ENCODE peak calls at places on chromosomes 5 and 9, in six cellular contexts. I, V, Z, K, G and R are unnamed samples.

GRCh38 chr5:173925449-173926071 is 37.4 kb downstream of the CPEB4 start:
- DNase-seq in G (no peak), Z (no peak), K (peak), I (peak), V (no peak), R (peak)

GRCh38 chr9:101477736-101478135 is 42.2 kb upstream of the ALDOB start:
- DNase-seq in I (no peak), K (peak), Z (no peak), V (no peak), G (no peak), R (no peak)

GRCh38 chr9:121783523-121784507 is 132.4 kb downstream of the DAB2IP start:
- DNase-seq in G (no peak), Z (no peak), V (no peak), I (peak), K (no peak), R (no peak)

GRCh38 chr5:173602423-173602822 is 14.0 kb downstream of the BOD1 start:
- DNase-seq in K (peak), G (no peak), Z (no peak), V (no peak), I (no peak), R (peak)

GRCh38 chr9:133055788-133056420 is 5.9 kb upstream of the CEL start:
- DNase-seq in K (no peak), G (no peak), V (no peak), Z (no peak), I (no peak), R (no peak)

GRCh38 chr9:28899926-28900325 is 1326.6 kb upstream of the C9orf72 start:
- DNase-seq in V (no peak), Z (no peak), I (no peak), K (no peak), G (no peak), R (no peak)

GRCh38 chr9:137115394-137116026 is 977 bp upstream of the DPP7 start:
- DNase-seq in K (no peak), G (no peak), I (no peak), V (no peak), Z (no peak), R (no peak)

GRCh38 chr9:126151671-126152050 is 175.0 kb upstream of the MVB12B start:
- DNase-seq in G (no peak), V (no peak), I (no peak), K (no peak), Z (no peak), R (no peak)

GRCh38 chr9:112224401-112225289 is 49.5 kb upstream of the SUSD1 start:
- DNase-seq in Z (peak), I (no peak), G (no peak), V (no peak), K (peak), R (no peak)

GRCh38 chr9:130962418-130963316 is 23.6 kb upstream of the FIBCD1 start:
- DNase-seq in I (no peak), K (peak), V (no peak), Z (peak), G (no peak), R (peak)

GRCh38 chr5:21071986-21072385 is 1084.0 kb upstream of the CDH18 start:
- DNase-seq in V (no peak), Z (no peak), I (no peak), G (no peak), K (peak), R (no peak)

GRCh38 chr5:71653119-71653518 is 66.0 kb upstream of the CARTPT start:
- DNase-seq in V (no peak), Z (no peak), I (no peak), G (no peak), K (peak), R (no peak)

GRCh38 chr9:106419737-106420136 is 443.2 kb upstream of the ZNF462 start:
- DNase-seq in Z (no peak), G (no peak), V (no peak), I (no peak), K (peak), R (no peak)

GRCh38 chr5:12865529-12865928 is 961.3 kb upstream of the CTNND2 start:
- DNase-seq in I (no peak), V (no peak), G (no peak), K (peak), Z (no peak), R (no peak)

GRCh38 chr5:364497-364896 is 43.0 kb downstream of the AHRR start:
- DNase-seq in I (no peak), G (no peak), Z (no peak), V (no peak), K (no peak), R (no peak)

GRCh38 chr5:173913686-173914321 is 25.7 kb downstream of the CPEB4 start:
- DNase-seq in I (no peak), G (no peak), Z (no peak), V (no peak), K (no peak), R (no peak)

DNA sequence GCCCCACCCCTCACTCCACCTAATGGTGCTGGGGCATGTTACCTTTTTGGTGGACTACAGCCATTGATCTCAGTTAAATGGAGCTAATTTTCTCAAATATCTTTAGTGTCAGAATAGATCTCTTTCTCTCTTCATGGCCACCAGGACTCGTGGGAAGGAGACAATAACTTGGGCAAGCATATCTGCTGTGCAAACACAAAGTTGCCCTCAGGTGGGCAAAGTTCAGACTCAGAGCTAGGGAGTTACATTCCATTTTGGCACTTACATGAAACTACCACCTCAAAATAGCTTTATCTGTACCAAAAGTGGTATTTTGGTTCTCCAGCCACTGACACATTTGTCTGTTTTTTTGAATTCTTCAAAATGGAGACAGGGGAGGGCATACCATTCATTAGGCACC is 672.0 kb upstream of the KLF4 start:
- DNase-seq in K (no peak), V (no peak), G (no peak), Z (no peak), I (no peak), R (no peak)
- TF ChIP-seq CTCF in K (no peak), V (no peak), G (no peak), Z (no peak), I (no peak), R (no peak)

GRCh38 chr5:95864456-95864855 is 41.9 kb upstream of the GLRX start:
- DNase-seq in V (no peak), I (no peak), K (no peak), G (no peak), Z (no peak), R (no peak)

GRCh38 chr5:95862636-95863382 is 40.3 kb upstream of the GLRX start:
- DNase-seq in G (no peak), Z (no peak), K (no peak), I (no peak), V (no peak), R (peak)

GRCh38 chr5:95861221-95861857 is 38.8 kb upstream of the GLRX start:
- DNase-seq in V (no peak), G (no peak), K (peak), Z (peak), I (no peak), R (peak)

GRCh38 chr5:95863383-95863757 is 40.8 kb upstream of the GLRX start:
- DNase-seq in Z (no peak), G (no peak), V (no peak), K (no peak), I (no peak), R (peak)

DNA sequence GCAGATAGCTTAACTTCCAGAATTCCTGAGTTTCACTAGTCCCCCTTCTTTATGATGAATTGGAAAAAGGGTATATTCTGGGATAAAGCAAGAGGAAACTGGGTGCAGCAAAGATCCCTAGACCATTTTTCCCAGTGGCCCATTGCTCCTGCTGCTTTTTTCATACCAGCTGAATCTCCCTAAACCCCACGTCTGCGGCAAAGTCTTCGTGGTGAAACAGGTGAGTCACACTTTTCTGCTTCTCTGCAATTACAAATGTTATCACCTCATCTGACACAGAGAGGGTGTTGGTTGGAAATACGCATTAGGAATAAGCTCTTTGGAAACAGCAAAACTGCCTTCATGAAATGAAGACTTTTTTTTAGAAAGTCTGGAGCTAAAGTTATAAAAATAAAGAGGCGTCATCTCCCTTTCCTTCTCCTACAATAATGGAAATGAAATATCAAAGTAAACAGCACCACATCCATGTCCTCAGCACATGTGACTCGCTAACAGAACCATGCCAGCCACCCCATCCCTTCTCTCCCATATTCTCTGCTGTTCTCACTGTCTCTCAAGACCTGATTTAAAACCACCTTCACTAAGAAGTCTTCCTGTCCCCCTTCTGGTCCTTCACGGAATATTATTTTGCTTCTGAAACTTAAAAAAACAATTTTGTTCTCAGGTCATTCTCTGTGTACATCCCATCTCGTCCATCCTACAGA is 39.5 kb upstream of the GLRX start:
- DNase-seq in K (peak), G (no peak), I (no peak), V (no peak), Z (no peak), R (no peak)
- TF ChIP-seq CTCF in K (no peak), G (no peak), I (no peak), V (no peak), Z (peak), R (no peak)

GRCh38 chr5:171520300-171521170 is 101.1 kb downstream of the FGF18 start:
- DNase-seq in V (no peak), K (peak), Z (no peak), I (no peak), G (no peak), R (no peak)

GRCh38 chr5:171521679-171522078 is 102.2 kb downstream of the FGF18 start:
- DNase-seq in G (no peak), I (no peak), Z (no peak), K (no peak), V (no peak), R (no peak)

GRCh38 chr5:171523781-171524180 is 104.3 kb downstream of the FGF18 start:
- DNase-seq in G (no peak), V (no peak), Z (no peak), K (no peak), I (no peak), R (no peak)

GRCh38 chr5:171518916-171519315 is 99.5 kb downstream of the FGF18 start:
- DNase-seq in V (no peak), G (no peak), K (no peak), Z (no peak), I (no peak), R (no peak)

GRCh38 chr5:171521219-171521633 is 101.8 kb downstream of the FGF18 start:
- DNase-seq in K (peak), I (no peak), Z (peak), G (no peak), V (no peak), R (no peak)
- TF ChIP-seq CTCF in K (no peak), I (no peak), Z (peak), G (no peak), V (no peak), R (no peak)

GRCh38 chr9:124940521-124940893 is 376 bp downstream of the GOLGA1 start:
- DNase-seq in K (no peak), Z (no peak), V (no peak), I (no peak), G (no peak), R (no peak)

GRCh38 chr9:124939944-124940343 is 939 bp downstream of the GOLGA1 start:
- DNase-seq in G (no peak), Z (no peak), V (no peak), K (no peak), I (no peak), R (no peak)

GRCh38 chr9:124946167-124946566 is 5.3 kb upstream of the GOLGA1 start:
- DNase-seq in G (no peak), K (no peak), I (no peak), Z (no peak), V (no peak), R (no peak)

GRCh38 chr9:124941689-124942561 is 1.0 kb upstream of the GOLGA1 start:
- DNase-seq in K (peak), Z (no peak), I (peak), G (no peak), V (no peak), R (peak)

GRCh38 chr9:124940894-124941688 is at the start of gene GOLGA1:
- DNase-seq in G (peak), K (peak), V (peak), I (peak), Z (peak), R (peak)
- TF ChIP-seq CTCF in G (no peak), K (no peak), V (no peak), I (no peak), Z (no peak), R (no peak)

DNA sequence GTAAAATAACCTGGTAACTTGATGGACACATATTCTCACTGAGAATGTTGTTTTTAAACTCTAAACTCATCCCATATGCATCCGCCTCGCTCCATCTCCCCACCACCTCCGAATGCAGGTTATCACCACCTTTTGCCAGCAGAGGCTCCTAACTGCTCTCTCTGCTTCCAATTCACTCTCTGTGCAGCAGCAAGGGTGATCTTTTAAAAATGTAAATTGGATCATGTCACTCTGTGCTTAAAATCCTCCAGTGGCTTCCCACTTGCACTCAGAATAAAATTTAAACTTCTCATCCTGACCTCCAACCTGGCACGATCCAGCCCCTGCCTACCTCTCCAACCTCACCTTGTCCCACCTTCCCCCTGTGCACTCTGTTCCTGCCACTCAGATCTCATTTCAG is 317.2 kb downstream of the ZSWIM6 start:
- DNase-seq in G (no peak), V (no peak), K (no peak), Z (no peak), I (no peak), R (no peak)
- TF ChIP-seq CTCF in G (no peak), V (no peak), K (no peak), Z (no peak), I (no peak), R (no peak)